ENCODE peak calls at places on chromosomes 1 and 21, in four cellular contexts. One of them, this sample, is unnamed.
A peak's percentile ranks its signal among the peaks of the same experiment; 100 is the strongest.

GRCh38 chr1:199619202-199619601 is 408.3 kb upstream of the NR5A2 start:
- DNase-seq in H54: no peak
- DNase-seq in breast epithelium: no peak
- DNase-seq in endothelial cell of umbilical vein: no peak
- DNase-seq in this sample: no peak

GRCh38 chr1:7549277-7549676 is 221.8 kb upstream of the VAMP3 start:
- DNase-seq in endothelial cell of umbilical vein: peak; percentile 84
- DNase-seq in breast epithelium: peak; percentile 30
- DNase-seq in H54: peak; percentile 79
- DNase-seq in this sample: no peak

GRCh38 chr1:21293537-21294265 is 3.4 kb upstream of the ECE1 start:
- DNase-seq in endothelial cell of umbilical vein: no peak
- DNase-seq in breast epithelium: no peak
- DNase-seq in H54: no peak
- DNase-seq in this sample: peak; percentile 41

GRCh38 chr1:21034725-21035628 is 141.7 kb downstream of the EIF4G3 start:
- DNase-seq in breast epithelium: no peak
- DNase-seq in endothelial cell of umbilical vein: no peak
- DNase-seq in H54: no peak
- DNase-seq in this sample: no peak

GRCh38 chr1:27601771-27602509 is 2.0 kb downstream of the AHDC1 start:
- DNase-seq in endothelial cell of umbilical vein: peak; percentile 53
- DNase-seq in breast epithelium: peak; percentile 64
- DNase-seq in H54: peak; percentile 45
- DNase-seq in this sample: no peak

GRCh38 chr1:224535641-224536040 is 80.5 kb upstream of the CNIH3 start:
- DNase-seq in endothelial cell of umbilical vein: no peak
- DNase-seq in H54: no peak
- DNase-seq in breast epithelium: no peak
- DNase-seq in this sample: no peak

GRCh38 chr1:244160455-244161020 is 109.5 kb downstream of the ZBTB18 start:
- DNase-seq in breast epithelium: no peak
- DNase-seq in endothelial cell of umbilical vein: no peak
- DNase-seq in H54: no peak
- DNase-seq in this sample: no peak

GRCh38 chr1:233657466-233657865 is 43.6 kb downstream of the KCNK1 start:
- DNase-seq in breast epithelium: no peak
- DNase-seq in H54: no peak
- DNase-seq in endothelial cell of umbilical vein: no peak
- DNase-seq in this sample: no peak

GRCh38 chr1:16204634-16205332 is 7.7 kb downstream of the ARHGEF19 start:
- DNase-seq in H54: no peak
- DNase-seq in breast epithelium: no peak
- DNase-seq in endothelial cell of umbilical vein: peak; percentile 21
- DNase-seq in this sample: no peak

GRCh38 chr1:22749919-22750670 is 39.5 kb downstream of the EPHB2 start:
- DNase-seq in endothelial cell of umbilical vein: peak; percentile 95
- DNase-seq in H54: peak; percentile 65
- DNase-seq in breast epithelium: no peak
- DNase-seq in this sample: no peak

GRCh38 chr21:43894206-43894577 is 29.2 kb downstream of the AGPAT3 start:
- DNase-seq in H54: no peak
- DNase-seq in endothelial cell of umbilical vein: no peak
- DNase-seq in breast epithelium: no peak
- DNase-seq in this sample: no peak

GRCh38 chr1:176206006-176206960 is 803 bp downstream of the COP1 start:
- DNase-seq in H54: peak; percentile 22
- DNase-seq in breast epithelium: peak; percentile 18
- DNase-seq in endothelial cell of umbilical vein: peak; percentile 55
- DNase-seq in this sample: no peak

GRCh38 chr1:109263234-109263596 is 13.9 kb downstream of the CELSR2 start:
- DNase-seq in H54: no peak
- DNase-seq in endothelial cell of umbilical vein: no peak
- DNase-seq in breast epithelium: no peak
- DNase-seq in this sample: no peak

GRCh38 chr1:185559684-185560310 is 174.4 kb upstream of the HMCN1 start:
- DNase-seq in breast epithelium: no peak
- DNase-seq in H54: peak; percentile 9
- DNase-seq in endothelial cell of umbilical vein: peak; percentile 51
- DNase-seq in this sample: peak; percentile 31

DNA sequence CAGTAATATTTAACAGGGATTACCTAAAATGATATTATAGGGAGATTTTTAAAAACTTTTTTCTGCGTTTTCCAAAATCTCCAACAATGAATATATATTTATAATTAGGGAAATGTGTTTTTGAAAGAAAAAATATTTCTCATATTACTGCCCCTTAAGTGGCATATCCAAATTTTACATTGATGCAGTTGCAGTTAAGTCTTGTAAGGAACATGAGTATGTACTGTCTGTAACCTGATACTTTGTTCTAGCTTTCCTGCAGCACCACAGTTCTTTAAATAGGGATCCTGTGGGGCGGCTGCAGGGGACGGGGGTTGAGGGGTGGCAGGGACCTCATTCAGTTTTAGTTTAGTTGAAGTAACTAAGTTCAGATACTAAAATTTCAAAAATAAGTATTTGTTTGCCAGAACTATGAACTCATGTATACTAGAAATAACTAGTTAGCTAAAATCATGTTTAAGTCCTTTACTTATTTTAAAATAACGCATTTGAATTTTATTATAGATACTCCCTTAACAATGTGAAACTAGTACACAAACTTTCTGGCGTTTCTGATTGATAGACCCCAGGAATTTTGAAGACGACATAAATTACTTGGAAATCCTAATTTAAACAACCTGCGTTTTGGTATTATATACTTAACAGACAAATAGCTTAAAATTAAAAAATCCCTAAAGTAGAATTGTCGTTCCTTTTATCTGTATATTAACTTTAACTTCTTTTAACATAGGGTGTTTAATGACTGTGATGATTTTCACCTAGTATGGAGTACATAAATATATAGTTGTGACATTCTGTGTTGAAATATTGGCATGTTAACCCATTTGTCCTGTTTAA is 639 bp upstream of the DNAJB4 start:
- DNase-seq in endothelial cell of umbilical vein: peak; percentile 79
- DNase-seq in H54: no peak
- DNase-seq in breast epithelium: peak; percentile 48
- DNase-seq in this sample: peak; percentile 19
- TF ChIP-seq POLR2A in endothelial cell of umbilical vein: peak; percentile 91
- TF ChIP-seq POLR2A in H54: no peak
- TF ChIP-seq POLR2A in breast epithelium: peak; percentile 18
- TF ChIP-seq POLR2A in this sample: peak; percentile 99

GRCh38 chr1:31938184-31938975 is at the start of gene PTP4A2:
- DNase-seq in breast epithelium: peak; percentile 85
- DNase-seq in endothelial cell of umbilical vein: peak; percentile 86
- DNase-seq in H54: peak; percentile 86
- DNase-seq in this sample: peak; percentile 89

GRCh38 chr1:31939484-31940329 is 1.5 kb upstream of the PTP4A2 start:
- DNase-seq in breast epithelium: peak; percentile 60
- DNase-seq in H54: peak; percentile 92
- DNase-seq in endothelial cell of umbilical vein: peak; percentile 66
- DNase-seq in this sample: peak; percentile 55

GRCh38 chr1:31936966-31937299 is 1.2 kb downstream of the PTP4A2 start:
- DNase-seq in endothelial cell of umbilical vein: peak; percentile 42
- DNase-seq in H54: no peak
- DNase-seq in breast epithelium: no peak
- DNase-seq in this sample: no peak

GRCh38 chr1:31936278-31936965 is 1.7 kb downstream of the PTP4A2 start:
- DNase-seq in breast epithelium: no peak
- DNase-seq in H54: no peak
- DNase-seq in endothelial cell of umbilical vein: no peak
- DNase-seq in this sample: no peak

GRCh38 chr1:31937300-31938183 is 626 bp downstream of the PTP4A2 start:
- DNase-seq in endothelial cell of umbilical vein: peak; percentile 60
- DNase-seq in breast epithelium: peak; percentile 69
- DNase-seq in H54: peak; percentile 38
- DNase-seq in this sample: no peak
- TF ChIP-seq POLR2A in endothelial cell of umbilical vein: no peak
- TF ChIP-seq POLR2A in breast epithelium: no peak
- TF ChIP-seq POLR2A in H54: peak; percentile 27
- TF ChIP-seq POLR2A in this sample: peak; percentile 49

DNA sequence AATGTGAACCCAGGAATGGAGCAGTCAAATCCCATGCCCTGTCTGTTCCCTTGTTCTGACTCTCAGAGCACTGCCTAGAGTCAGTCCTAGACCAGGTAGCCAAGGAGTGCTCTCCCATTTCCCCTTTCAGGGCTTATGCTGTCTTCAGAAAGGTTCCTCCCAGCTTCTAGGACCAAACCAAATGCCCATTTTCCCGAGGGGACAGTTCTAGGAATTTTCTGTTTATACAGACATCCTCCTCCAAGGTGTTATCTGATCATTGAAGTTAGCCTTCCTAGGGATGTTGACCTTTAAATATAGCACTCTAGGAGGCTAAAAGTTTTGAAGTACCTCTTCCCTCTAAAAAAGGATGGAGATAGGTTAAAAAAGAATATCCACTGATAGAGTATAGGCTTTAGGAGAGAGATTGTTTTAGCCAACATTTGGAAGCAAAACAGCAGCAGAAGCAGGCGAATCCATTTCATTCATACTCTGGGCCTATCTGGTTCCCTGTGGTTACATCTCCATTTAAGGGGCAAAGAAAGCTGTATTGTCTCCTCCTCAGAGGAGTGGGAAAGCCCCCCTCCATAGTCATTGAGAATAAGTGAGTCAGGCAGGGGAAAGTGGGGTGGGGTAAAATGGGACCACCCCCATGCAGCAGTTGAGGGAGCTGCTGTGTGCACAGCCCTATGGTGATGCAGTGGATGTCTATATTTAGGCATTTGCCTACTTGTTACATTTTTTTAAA is 126.5 kb downstream of the SPATA46 start:
- DNase-seq in H54: no peak
- DNase-seq in breast epithelium: no peak
- DNase-seq in endothelial cell of umbilical vein: no peak
- DNase-seq in this sample: no peak
- TF ChIP-seq POLR2A in H54: no peak
- TF ChIP-seq POLR2A in breast epithelium: no peak
- TF ChIP-seq POLR2A in endothelial cell of umbilical vein: no peak
- TF ChIP-seq POLR2A in this sample: no peak

DNA sequence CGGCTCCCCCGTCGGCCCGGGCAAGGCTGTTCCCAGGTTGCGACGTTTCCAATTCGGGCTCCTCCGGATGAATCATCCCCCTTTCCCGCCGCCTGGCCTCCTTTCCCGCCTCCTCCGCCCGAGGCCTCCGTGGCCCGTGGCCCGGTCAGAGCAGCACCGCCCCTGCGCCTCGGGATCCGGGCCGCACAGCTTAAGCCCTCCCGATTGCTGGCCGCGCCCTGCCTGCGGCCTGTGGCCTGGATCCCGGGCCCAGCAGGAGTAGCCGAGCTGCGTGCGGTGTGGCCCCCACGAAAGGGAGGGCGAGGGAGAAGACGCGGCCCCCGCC is 1.1 kb downstream of the TMEM200B start:
- DNase-seq in endothelial cell of umbilical vein: peak; percentile 19
- DNase-seq in breast epithelium: no peak
- DNase-seq in H54: peak; percentile 67
- DNase-seq in this sample: no peak
- TF ChIP-seq POLR2A in endothelial cell of umbilical vein: no peak
- TF ChIP-seq POLR2A in breast epithelium: no peak
- TF ChIP-seq POLR2A in H54: no peak
- TF ChIP-seq POLR2A in this sample: no peak

GRCh38 chr1:173862769-173863223 is 5.0 kb downstream of the GAS5 start:
- DNase-seq in breast epithelium: no peak
- DNase-seq in H54: no peak
- DNase-seq in endothelial cell of umbilical vein: no peak
- DNase-seq in this sample: no peak
- TF ChIP-seq POLR2A in breast epithelium: no peak
- TF ChIP-seq POLR2A in H54: no peak
- TF ChIP-seq POLR2A in endothelial cell of umbilical vein: no peak
- TF ChIP-seq POLR2A in this sample: no peak

GRCh38 chr1:19260211-19261138 is 8.9 kb downstream of the MRTO4 start:
- DNase-seq in endothelial cell of umbilical vein: no peak
- DNase-seq in H54: peak; percentile 57
- DNase-seq in breast epithelium: no peak
- DNase-seq in this sample: no peak
- TF ChIP-seq POLR2A in endothelial cell of umbilical vein: no peak
- TF ChIP-seq POLR2A in H54: no peak
- TF ChIP-seq POLR2A in breast epithelium: no peak
- TF ChIP-seq POLR2A in this sample: no peak

DNA sequence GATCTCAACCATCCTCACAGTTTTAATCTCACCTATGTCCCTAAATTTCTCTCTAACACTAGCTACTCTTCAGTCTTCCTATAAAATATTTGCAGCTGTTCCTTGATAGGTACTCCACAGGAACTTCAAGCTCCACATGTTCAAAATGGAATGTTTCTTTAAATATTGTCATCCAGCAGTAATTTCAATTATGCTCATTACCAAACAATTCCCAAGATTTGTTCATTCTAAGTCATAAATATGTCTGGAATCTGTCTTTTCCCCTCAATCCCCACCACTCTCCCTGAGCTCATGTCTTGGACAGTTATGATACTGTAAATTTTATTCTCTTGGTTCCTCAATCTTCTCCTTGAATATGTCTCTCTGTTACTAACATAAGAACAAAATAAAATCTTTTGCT is 214.4 kb downstream of the NRIP1 start:
- DNase-seq in breast epithelium: no peak
- DNase-seq in H54: no peak
- DNase-seq in endothelial cell of umbilical vein: no peak
- DNase-seq in this sample: no peak
- TF ChIP-seq POLR2A in breast epithelium: no peak
- TF ChIP-seq POLR2A in H54: no peak
- TF ChIP-seq POLR2A in endothelial cell of umbilical vein: no peak
- TF ChIP-seq POLR2A in this sample: no peak

DNA sequence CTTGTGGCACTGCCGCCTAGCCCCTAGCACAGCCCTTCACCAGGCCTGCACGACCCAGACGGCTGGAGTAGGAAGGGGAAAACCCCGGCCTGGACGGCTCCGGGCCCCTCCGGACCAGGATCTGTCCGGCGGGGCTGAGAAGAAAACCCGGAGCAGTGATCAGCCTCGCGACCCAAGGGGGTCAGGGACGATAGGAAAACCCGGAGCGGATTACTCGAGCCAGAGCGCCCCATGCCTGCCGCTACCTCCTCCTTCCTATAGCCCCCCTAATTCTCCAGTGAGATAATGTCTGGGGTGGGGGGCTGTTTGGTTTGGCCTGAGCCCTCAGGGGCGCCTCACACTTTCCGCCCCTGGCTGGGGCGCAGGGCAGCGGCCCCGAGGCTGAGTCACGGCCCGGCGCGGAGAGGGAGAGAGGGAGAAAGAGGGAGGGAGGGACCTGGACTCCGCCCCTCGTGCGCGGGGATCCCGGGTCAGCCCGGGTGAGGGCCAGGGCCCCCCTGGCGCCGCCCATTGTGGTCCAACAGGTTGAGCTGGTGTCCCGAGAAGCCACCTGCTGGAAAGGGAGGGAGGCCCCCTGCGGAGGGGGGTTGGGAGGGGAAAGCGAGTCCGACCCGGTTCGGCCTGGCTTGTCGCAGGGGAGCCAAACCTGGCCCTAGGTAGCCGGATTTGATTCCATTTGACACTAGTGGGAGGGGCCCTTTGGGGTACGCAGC is 1.7 kb upstream of the ZBTB7B start:
- DNase-seq in breast epithelium: peak; percentile 98
- DNase-seq in endothelial cell of umbilical vein: peak; percentile 78
- DNase-seq in H54: peak; percentile 82
- DNase-seq in this sample: peak; percentile 85
- TF ChIP-seq POLR2A in breast epithelium: peak; percentile 82
- TF ChIP-seq POLR2A in endothelial cell of umbilical vein: no peak
- TF ChIP-seq POLR2A in H54: no peak
- TF ChIP-seq POLR2A in this sample: peak; percentile 29

GRCh38 chr1:1348420-1349255 is 580 bp downstream of the DVL1 start:
- DNase-seq in H54: no peak
- DNase-seq in endothelial cell of umbilical vein: peak; percentile 34
- DNase-seq in breast epithelium: peak; percentile 56
- DNase-seq in this sample: no peak
- TF ChIP-seq POLR2A in H54: no peak
- TF ChIP-seq POLR2A in endothelial cell of umbilical vein: no peak
- TF ChIP-seq POLR2A in breast epithelium: no peak
- TF ChIP-seq POLR2A in this sample: no peak

GRCh38 chr1:156502749-156503671 is 2.4 kb upstream of the MEF2D start:
- DNase-seq in H54: peak; percentile 94
- DNase-seq in breast epithelium: peak; percentile 92
- DNase-seq in endothelial cell of umbilical vein: peak; percentile 97
- DNase-seq in this sample: no peak
- TF ChIP-seq POLR2A in H54: peak; percentile 61
- TF ChIP-seq POLR2A in breast epithelium: no peak
- TF ChIP-seq POLR2A in endothelial cell of umbilical vein: peak; percentile 50
- TF ChIP-seq POLR2A in this sample: no peak